ENCODE peak calls at places on chromosomes 7 and 10, in ten cellular contexts. One of them, this sample, is unnamed.

GRCh38 chr10:28719789-28720436 is 42.6 kb downstream of the BAMBI start:
- DNase-seq in A549: peak
- DNase-seq in stomach: no peak
- DNase-seq in kidney epithelial cell: no peak
- DNase-seq in GM23338: no peak
- DNase-seq in GM12865: no peak
- DNase-seq in BJ: no peak
- DNase-seq in SK-N-SH: no peak
- DNase-seq in mucosa of descending colon: no peak
- DNase-seq in CD8-positive, alpha-beta T cell: no peak
- DNase-seq in this sample: no peak

GRCh38 chr10:114303556-114303955 is 64.5 kb downstream of the VWA2 start:
- DNase-seq in A549: no peak
- DNase-seq in stomach: no peak
- DNase-seq in kidney epithelial cell: no peak
- DNase-seq in GM23338: no peak
- DNase-seq in GM12865: no peak
- DNase-seq in BJ: no peak
- DNase-seq in SK-N-SH: no peak
- DNase-seq in mucosa of descending colon: no peak
- DNase-seq in CD8-positive, alpha-beta T cell: no peak
- DNase-seq in this sample: no peak

GRCh38 chr7:79452495-79453265 is 787 bp downstream of the MAGI2 start:
- DNase-seq in A549: peak
- DNase-seq in stomach: no peak
- DNase-seq in kidney epithelial cell: no peak
- DNase-seq in GM23338: peak
- DNase-seq in GM12865: no peak
- DNase-seq in BJ: no peak
- DNase-seq in SK-N-SH: peak
- DNase-seq in mucosa of descending colon: peak
- DNase-seq in CD8-positive, alpha-beta T cell: no peak
- DNase-seq in this sample: no peak

GRCh38 chr10:29784175-29784773 is 149.5 kb upstream of the SVIL start:
- DNase-seq in A549: peak
- DNase-seq in stomach: peak
- DNase-seq in kidney epithelial cell: peak
- DNase-seq in GM23338: peak
- DNase-seq in GM12865: no peak
- DNase-seq in BJ: peak
- DNase-seq in SK-N-SH: no peak
- DNase-seq in mucosa of descending colon: no peak
- DNase-seq in CD8-positive, alpha-beta T cell: no peak
- DNase-seq in this sample: no peak

GRCh38 chr10:7151538-7151937 is 259.3 kb downstream of the SFMBT2 start:
- DNase-seq in A549: no peak
- DNase-seq in stomach: no peak
- DNase-seq in kidney epithelial cell: no peak
- DNase-seq in GM23338: no peak
- DNase-seq in GM12865: no peak
- DNase-seq in BJ: no peak
- DNase-seq in SK-N-SH: no peak
- DNase-seq in mucosa of descending colon: no peak
- DNase-seq in CD8-positive, alpha-beta T cell: no peak
- DNase-seq in this sample: no peak

GRCh38 chr10:101008823-101009423 is 9.3 kb downstream of the LZTS2 start:
- DNase-seq in A549: no peak
- DNase-seq in stomach: no peak
- DNase-seq in kidney epithelial cell: no peak
- DNase-seq in GM23338: no peak
- DNase-seq in GM12865: no peak
- DNase-seq in BJ: no peak
- DNase-seq in SK-N-SH: no peak
- DNase-seq in mucosa of descending colon: no peak
- DNase-seq in CD8-positive, alpha-beta T cell: no peak
- DNase-seq in this sample: no peak

GRCh38 chr7:20449146-20449648 is 118.5 kb downstream of the ITGB8 start:
- DNase-seq in A549: no peak
- DNase-seq in stomach: no peak
- DNase-seq in kidney epithelial cell: no peak
- DNase-seq in GM23338: no peak
- DNase-seq in GM12865: no peak
- DNase-seq in BJ: no peak
- DNase-seq in SK-N-SH: no peak
- DNase-seq in mucosa of descending colon: no peak
- DNase-seq in CD8-positive, alpha-beta T cell: no peak
- DNase-seq in this sample: no peak

GRCh38 chr7:2477447-2478386 is 1.5 kb upstream of the GRIFIN start:
- DNase-seq in A549: peak
- DNase-seq in stomach: peak
- DNase-seq in kidney epithelial cell: no peak
- DNase-seq in GM23338: peak
- DNase-seq in GM12865: peak
- DNase-seq in BJ: no peak
- DNase-seq in SK-N-SH: peak
- DNase-seq in mucosa of descending colon: peak
- DNase-seq in CD8-positive, alpha-beta T cell: peak
- DNase-seq in this sample: no peak

GRCh38 chr7:76512941-76513816 is 2.8 kb downstream of the UPK3B start:
- DNase-seq in A549: peak
- DNase-seq in stomach: no peak
- DNase-seq in kidney epithelial cell: no peak
- DNase-seq in GM23338: peak
- DNase-seq in GM12865: no peak
- DNase-seq in BJ: no peak
- DNase-seq in SK-N-SH: peak
- DNase-seq in mucosa of descending colon: peak
- DNase-seq in CD8-positive, alpha-beta T cell: no peak
- DNase-seq in this sample: no peak
- TF ChIP-seq CTCF in A549: peak
- TF ChIP-seq CTCF in stomach: peak
- TF ChIP-seq CTCF in kidney epithelial cell: peak
- TF ChIP-seq CTCF in GM23338: peak
- TF ChIP-seq CTCF in GM12865: no peak
- TF ChIP-seq CTCF in BJ: peak
- TF ChIP-seq CTCF in SK-N-SH: peak
- TF ChIP-seq CTCF in mucosa of descending colon: no peak
- TF ChIP-seq CTCF in CD8-positive, alpha-beta T cell: no peak
- TF ChIP-seq CTCF in this sample: peak

GRCh38 chr10:104349623-104350142 is 4.0 kb upstream of the CFAP58 start:
- DNase-seq in A549: peak
- DNase-seq in stomach: no peak
- DNase-seq in kidney epithelial cell: no peak
- DNase-seq in GM23338: peak
- DNase-seq in GM12865: peak
- DNase-seq in BJ: no peak
- DNase-seq in SK-N-SH: no peak
- DNase-seq in mucosa of descending colon: no peak
- DNase-seq in CD8-positive, alpha-beta T cell: no peak
- DNase-seq in this sample: no peak

GRCh38 chr10:104351919-104352318 is 1.7 kb upstream of the CFAP58 start:
- DNase-seq in A549: no peak
- DNase-seq in stomach: no peak
- DNase-seq in kidney epithelial cell: no peak
- DNase-seq in GM23338: no peak
- DNase-seq in GM12865: peak
- DNase-seq in BJ: no peak
- DNase-seq in SK-N-SH: no peak
- DNase-seq in mucosa of descending colon: no peak
- DNase-seq in CD8-positive, alpha-beta T cell: no peak
- DNase-seq in this sample: no peak

GRCh38 chr10:104348601-104349000 is 5.0 kb upstream of the CFAP58 start:
- DNase-seq in A549: no peak
- DNase-seq in stomach: no peak
- DNase-seq in kidney epithelial cell: no peak
- DNase-seq in GM23338: no peak
- DNase-seq in GM12865: no peak
- DNase-seq in BJ: no peak
- DNase-seq in SK-N-SH: no peak
- DNase-seq in mucosa of descending colon: no peak
- DNase-seq in CD8-positive, alpha-beta T cell: no peak
- DNase-seq in this sample: no peak

GRCh38 chr10:104351067-104351681 is 2.5 kb upstream of the CFAP58 start:
- DNase-seq in A549: no peak
- DNase-seq in stomach: no peak
- DNase-seq in kidney epithelial cell: no peak
- DNase-seq in GM23338: no peak
- DNase-seq in GM12865: peak
- DNase-seq in BJ: no peak
- DNase-seq in SK-N-SH: no peak
- DNase-seq in mucosa of descending colon: no peak
- DNase-seq in CD8-positive, alpha-beta T cell: no peak
- DNase-seq in this sample: no peak

DNA sequence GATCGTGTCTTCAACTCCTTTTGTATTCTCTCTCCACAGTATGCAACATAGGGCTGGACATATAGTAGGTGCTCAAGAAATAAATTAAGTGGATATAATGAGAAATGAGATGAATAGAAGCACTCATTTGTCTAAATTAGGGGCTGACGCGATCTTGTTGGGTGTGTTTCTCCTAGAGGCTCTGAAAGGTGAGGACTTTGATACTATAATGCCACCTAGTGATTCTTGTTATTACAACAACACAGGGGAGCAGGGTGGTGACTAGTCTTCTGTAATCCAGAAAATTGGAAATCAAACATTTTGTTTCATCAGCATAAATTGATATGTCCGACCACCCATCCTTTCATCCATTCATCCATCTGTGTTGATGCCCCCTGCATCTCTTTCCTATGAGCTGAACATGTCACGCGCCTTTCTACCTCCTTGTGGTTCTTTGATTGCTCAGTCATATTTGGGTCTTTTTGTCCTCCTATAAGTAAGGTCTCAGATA is 3.4 kb upstream of the CFAP58 start:
- DNase-seq in A549: peak
- DNase-seq in stomach: no peak
- DNase-seq in kidney epithelial cell: no peak
- DNase-seq in GM23338: peak
- DNase-seq in GM12865: peak
- DNase-seq in BJ: no peak
- DNase-seq in SK-N-SH: peak
- DNase-seq in mucosa of descending colon: no peak
- DNase-seq in CD8-positive, alpha-beta T cell: no peak
- DNase-seq in this sample: no peak
- H3K4me3 ChIP-seq in A549: no peak
- H3K4me3 ChIP-seq in stomach: no peak
- H3K4me3 ChIP-seq in kidney epithelial cell: no peak
- H3K4me3 ChIP-seq in GM23338: no peak
- H3K4me3 ChIP-seq in GM12865: peak
- H3K4me3 ChIP-seq in BJ: no peak
- H3K4me3 ChIP-seq in SK-N-SH: no peak
- H3K4me3 ChIP-seq in mucosa of descending colon: no peak
- H3K4me3 ChIP-seq in CD8-positive, alpha-beta T cell: no peak
- H3K4me3 ChIP-seq in this sample: no peak

DNA sequence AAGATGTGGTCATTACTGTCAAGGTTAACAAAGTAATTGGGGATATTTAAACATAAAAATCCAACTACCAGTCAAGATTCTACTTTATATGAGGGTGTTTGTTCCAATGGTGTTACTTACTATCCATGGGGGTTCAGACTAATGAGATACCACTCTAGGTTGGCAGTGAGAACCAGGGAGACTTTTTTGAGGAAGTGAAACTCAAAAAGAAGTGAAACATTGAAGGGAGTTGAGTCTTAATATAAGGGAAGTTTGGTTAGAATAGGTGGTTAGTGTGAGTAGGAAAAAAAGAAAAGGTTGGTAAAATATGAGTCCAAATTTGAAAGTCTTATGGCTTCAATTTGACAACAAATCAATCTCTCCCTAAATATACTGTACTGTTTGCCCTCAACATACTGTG is 123.6 kb upstream of the ANK3 start:
- DNase-seq in A549: no peak
- DNase-seq in stomach: no peak
- DNase-seq in kidney epithelial cell: no peak
- DNase-seq in GM23338: no peak
- DNase-seq in GM12865: no peak
- DNase-seq in BJ: no peak
- DNase-seq in SK-N-SH: no peak
- DNase-seq in mucosa of descending colon: no peak
- DNase-seq in CD8-positive, alpha-beta T cell: no peak
- DNase-seq in this sample: no peak
- TF ChIP-seq CTCF in A549: no peak
- TF ChIP-seq CTCF in stomach: no peak
- TF ChIP-seq CTCF in kidney epithelial cell: no peak
- TF ChIP-seq CTCF in GM23338: no peak
- TF ChIP-seq CTCF in GM12865: no peak
- TF ChIP-seq CTCF in BJ: no peak
- TF ChIP-seq CTCF in SK-N-SH: no peak
- TF ChIP-seq CTCF in mucosa of descending colon: no peak
- TF ChIP-seq CTCF in CD8-positive, alpha-beta T cell: no peak
- TF ChIP-seq CTCF in this sample: no peak

GRCh38 chr7:128882134-128882533 is 19.5 kb downstream of the ATP6V1F start:
- DNase-seq in A549: no peak
- DNase-seq in stomach: no peak
- DNase-seq in kidney epithelial cell: no peak
- DNase-seq in GM23338: no peak
- DNase-seq in GM12865: no peak
- DNase-seq in BJ: no peak
- DNase-seq in SK-N-SH: no peak
- DNase-seq in mucosa of descending colon: peak
- DNase-seq in CD8-positive, alpha-beta T cell: no peak
- DNase-seq in this sample: no peak

GRCh38 chr7:128879939-128880746 is 17.5 kb downstream of the ATP6V1F start:
- DNase-seq in A549: peak
- DNase-seq in stomach: peak
- DNase-seq in kidney epithelial cell: no peak
- DNase-seq in GM23338: peak
- DNase-seq in GM12865: no peak
- DNase-seq in BJ: no peak
- DNase-seq in SK-N-SH: peak
- DNase-seq in mucosa of descending colon: peak
- DNase-seq in CD8-positive, alpha-beta T cell: no peak
- DNase-seq in this sample: no peak

GRCh38 chr7:128879461-128879938 is 16.8 kb downstream of the ATP6V1F start:
- DNase-seq in A549: no peak
- DNase-seq in stomach: no peak
- DNase-seq in kidney epithelial cell: no peak
- DNase-seq in GM23338: no peak
- DNase-seq in GM12865: no peak
- DNase-seq in BJ: no peak
- DNase-seq in SK-N-SH: no peak
- DNase-seq in mucosa of descending colon: no peak
- DNase-seq in CD8-positive, alpha-beta T cell: no peak
- DNase-seq in this sample: no peak

GRCh38 chr7:128880791-128881457 is 18.3 kb downstream of the ATP6V1F start:
- DNase-seq in A549: no peak
- DNase-seq in stomach: no peak
- DNase-seq in kidney epithelial cell: no peak
- DNase-seq in GM23338: no peak
- DNase-seq in GM12865: no peak
- DNase-seq in BJ: no peak
- DNase-seq in SK-N-SH: peak
- DNase-seq in mucosa of descending colon: peak
- DNase-seq in CD8-positive, alpha-beta T cell: no peak
- DNase-seq in this sample: no peak

DNA sequence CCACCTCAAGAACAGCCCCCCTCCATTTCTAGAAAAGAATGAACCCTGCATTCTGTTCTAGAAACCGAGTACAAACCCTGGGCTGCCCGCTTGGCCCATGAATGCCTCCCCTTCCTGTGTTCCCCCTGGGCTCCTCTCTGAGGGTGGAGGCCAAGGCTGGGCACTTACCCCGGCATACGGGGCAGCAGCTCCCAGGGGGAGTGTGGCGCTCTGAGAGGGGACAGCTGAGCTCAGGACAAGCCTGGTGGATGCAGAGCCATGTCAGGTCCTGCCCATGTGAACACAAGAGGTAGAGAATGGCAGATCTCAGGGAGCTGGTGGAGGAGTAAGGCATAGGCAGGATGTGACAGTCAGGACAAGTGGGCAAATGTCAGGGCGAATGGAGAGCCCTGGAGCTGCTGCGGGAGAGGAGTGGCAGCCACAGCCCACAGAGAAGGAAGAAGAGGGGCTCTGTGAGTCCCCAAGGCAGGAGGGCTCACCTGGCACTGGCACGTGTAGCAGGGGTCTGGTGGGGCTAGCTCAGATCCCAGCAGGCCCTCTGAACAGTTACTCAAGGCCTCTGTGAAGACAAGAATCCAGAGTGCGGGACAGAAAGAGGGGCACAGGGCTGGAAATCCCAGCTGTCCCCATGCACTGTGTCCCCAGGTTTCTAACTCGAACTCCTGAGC is 18.9 kb downstream of the ATP6V1F start:
- DNase-seq in A549: no peak
- DNase-seq in stomach: no peak
- DNase-seq in kidney epithelial cell: no peak
- DNase-seq in GM23338: no peak
- DNase-seq in GM12865: no peak
- DNase-seq in BJ: no peak
- DNase-seq in SK-N-SH: peak
- DNase-seq in mucosa of descending colon: peak
- DNase-seq in CD8-positive, alpha-beta T cell: no peak
- DNase-seq in this sample: no peak
- H3K4me3 ChIP-seq in A549: no peak
- H3K4me3 ChIP-seq in stomach: no peak
- H3K4me3 ChIP-seq in kidney epithelial cell: no peak
- H3K4me3 ChIP-seq in GM23338: no peak
- H3K4me3 ChIP-seq in GM12865: no peak
- H3K4me3 ChIP-seq in BJ: no peak
- H3K4me3 ChIP-seq in SK-N-SH: no peak
- H3K4me3 ChIP-seq in mucosa of descending colon: no peak
- H3K4me3 ChIP-seq in CD8-positive, alpha-beta T cell: no peak
- H3K4me3 ChIP-seq in this sample: no peak